ENCODE peak calls at places on chromosomes 13 and 19, in five cellular contexts. U is progenitor cell of endocrine pancreas, F is WTC11, P is endothelial cell of umbilical vein, K is fibroblast of villous mesenchyme. T is an unnamed sample.

GRCh38 chr13:49446473-49446872 is 2.4 kb downstream of the SETDB2 start:
- DNase-seq in F (no peak), K (no peak), U (no peak), P (no peak), T (no peak)

GRCh38 chr13:65744761-65745160 is 1485.4 kb downstream of the PCDH9 start:
- DNase-seq in U (no peak), K (no peak), P (no peak), F (no peak), T (peak)

GRCh38 chr13:28531195-28531955 is 36.4 kb upstream of the FLT1 start:
- DNase-seq in U (no peak), F (peak), K (peak), P (peak), T (peak)

GRCh38 chr13:34162545-34162936 is 344.6 kb downstream of the RFC3 start:
- DNase-seq in U (no peak), F (no peak), P (no peak), K (peak), T (no peak)

GRCh38 chr19:18594824-18595373 is 6.3 kb downstream of the REX1BD start:
- DNase-seq in P (no peak), K (no peak), U (no peak), F (peak), T (no peak)

GRCh38 chr19:4910594-4911273 is 1.4 kb downstream of the UHRF1 start:
- DNase-seq in U (no peak), P (peak), F (no peak), K (peak), T (peak)

GRCh38 chr19:38004505-38005223 is 97.7 kb downstream of the SIPA1L3 start:
- DNase-seq in K (peak), U (peak), F (peak), P (peak), T (peak)

GRCh38 chr19:35223084-35223790 is 5.3 kb downstream of the FAM187B start:
- DNase-seq in U (no peak), F (no peak), P (no peak), K (no peak), T (no peak)

GRCh38 chr19:18204394-18205179 is 745 bp upstream of the RAB3A start:
- DNase-seq in U (peak), K (no peak), P (no peak), F (peak), T (no peak)

GRCh38 chr13:101749584-101749983 is 297.1 kb downstream of the ITGBL1 start:
- DNase-seq in U (no peak), F (no peak), K (no peak), P (no peak), T (no peak)

GRCh38 chr19:46080561-46080960 is 39.8 kb upstream of the IGFL4 start:
- DNase-seq in K (peak), P (no peak), U (no peak), F (no peak), T (peak)

GRCh38 chr19:31448221-31448657 is 99.0 kb upstream of the TSHZ3 start:
- DNase-seq in P (no peak), K (peak), F (no peak), U (no peak), T (peak)

GRCh38 chr19:3466630-3467029 is 13.7 kb downstream of the SMIM24 start:
- DNase-seq in P (no peak), K (no peak), U (no peak), F (no peak), T (no peak)

GRCh38 chr19:2888739-2889224 is 11.9 kb upstream of the ZNF57 start:
- DNase-seq in K (peak), U (no peak), F (peak), P (no peak), T (no peak)

GRCh38 chr19:11260996-11261395 is 1.3 kb downstream of the DOCK6 start:
- DNase-seq in K (no peak), P (no peak), F (no peak), U (no peak), T (no peak)

GRCh38 chr19:11264452-11265176 is 2.3 kb upstream of the DOCK6 start:
- DNase-seq in P (peak), F (peak), K (no peak), U (no peak), T (no peak)

GRCh38 chr19:11261431-11261901 is 858 bp downstream of the DOCK6 start:
- DNase-seq in F (peak), U (no peak), P (no peak), K (no peak), T (no peak)

GRCh38 chr19:11263726-11264125 is 1.4 kb upstream of the DOCK6 start:
- DNase-seq in K (no peak), P (no peak), U (no peak), F (no peak), T (no peak)

GRCh38 chr19:11261902-11262839 is at the start of gene DOCK6:
- DNase-seq in P (no peak), K (no peak), U (peak), F (peak), T (no peak)
- TF ChIP-seq CTCF in P (peak), K (peak), U (peak), F (no peak), T (peak)

GRCh38 chr19:47813995-47814328 is 7.8 kb upstream of the CRX start:
- DNase-seq in K (no peak), F (no peak), U (no peak), P (no peak), T (no peak)

DNA sequence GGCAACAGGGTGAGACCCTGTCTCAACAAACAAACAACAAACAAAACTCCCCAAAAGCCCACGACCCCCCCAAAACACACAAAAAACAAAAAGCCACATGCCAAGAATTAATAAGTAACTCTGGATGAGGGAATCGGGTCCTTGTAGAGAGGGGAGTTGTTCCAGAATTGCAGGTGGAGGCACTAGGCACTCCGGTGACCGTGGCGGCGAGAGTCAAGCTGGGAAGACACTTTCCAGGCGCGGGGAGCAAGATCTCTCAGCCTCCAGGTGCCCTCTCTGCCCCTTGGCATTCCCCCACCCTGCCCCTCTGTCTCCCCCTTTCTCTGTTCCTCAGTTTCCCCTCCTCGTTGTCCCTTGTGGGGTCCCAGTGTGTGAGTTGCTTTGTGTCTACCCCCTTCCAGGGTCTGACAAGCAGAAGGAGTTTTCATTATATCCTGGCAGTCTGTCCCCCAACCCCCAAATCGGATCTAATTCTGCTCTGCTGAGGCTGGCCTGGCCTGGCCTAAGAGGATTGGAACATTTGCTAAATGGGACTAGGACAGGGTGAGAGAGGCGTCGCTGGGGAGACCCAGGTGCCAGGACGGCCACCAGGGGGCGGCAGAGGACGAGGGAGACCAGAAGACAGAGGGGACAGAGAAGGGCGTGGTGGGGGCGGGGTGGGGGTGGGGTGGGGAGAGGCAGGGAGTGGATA is 8.3 kb upstream of the CRX start:
- DNase-seq in F (peak), P (peak), U (peak), K (peak), T (peak)
- TF ChIP-seq CTCF in F (peak), P (peak), U (peak), K (peak), T (peak)

GRCh38 chr13:47816835-47817234 is 184.2 kb downstream of the SUCLA2 start:
- DNase-seq in U (no peak), F (peak), P (no peak), K (no peak), T (no peak)
- TF ChIP-seq CTCF in U (no peak), F (no peak), P (no peak), K (no peak), T (no peak)

GRCh38 chr19:48935864-48936263 is 2.4 kb downstream of the DHDH start:
- DNase-seq in P (no peak), F (no peak), U (no peak), K (no peak), T (no peak)

GRCh38 chr19:48938256-48938655 is 4.8 kb downstream of the DHDH start:
- DNase-seq in K (no peak), P (no peak), U (no peak), F (no peak), T (no peak)

GRCh38 chr19:48933382-48933932 is at the start of gene DHDH:
- DNase-seq in F (peak), P (peak), U (peak), K (peak), T (peak)

DNA sequence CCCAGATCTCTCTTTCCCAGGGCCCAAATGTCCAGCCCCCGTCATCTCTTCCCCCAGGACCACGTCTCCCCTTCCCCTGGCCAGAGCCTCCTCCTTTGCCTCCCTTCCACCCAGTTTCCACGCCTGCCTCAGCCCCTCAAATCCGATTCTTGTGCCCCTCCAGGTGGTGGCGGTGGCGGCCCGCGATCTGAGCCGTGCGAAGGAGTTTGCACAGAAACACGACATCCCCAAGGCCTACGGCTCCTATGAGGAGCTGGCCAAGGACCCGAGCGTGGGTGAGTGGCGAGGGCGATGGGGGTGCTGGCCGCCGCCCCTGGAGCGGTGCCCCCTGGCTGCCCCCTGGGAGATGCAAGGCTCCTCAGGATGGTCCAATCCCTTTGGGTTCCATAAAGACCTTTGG is 1.3 kb downstream of the DHDH start:
- DNase-seq in K (no peak), F (peak), U (no peak), P (no peak), T (no peak)
- TF ChIP-seq CTCF in K (no peak), F (no peak), U (no peak), P (no peak), T (no peak)

DNA sequence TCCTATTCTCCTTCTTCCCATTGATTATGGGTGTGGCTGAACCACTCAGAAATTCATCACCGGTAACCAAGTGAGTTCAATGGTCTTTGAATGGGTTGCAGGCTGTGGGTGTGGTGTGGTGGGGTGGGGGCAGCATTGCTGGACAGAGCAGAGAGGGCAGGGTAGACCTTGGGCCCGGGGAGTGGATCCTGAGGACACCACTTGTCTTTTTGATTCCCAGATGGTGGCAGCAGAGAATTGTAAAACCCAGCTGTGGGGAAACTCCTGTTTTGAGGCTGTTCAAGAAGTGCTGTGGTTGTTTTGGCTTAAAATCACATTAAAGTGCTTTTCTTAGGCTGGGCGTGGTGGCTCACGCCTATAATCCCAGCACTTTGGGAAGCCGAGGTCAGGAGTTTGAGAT is 45.8 kb upstream of the RGCC start:
- DNase-seq in P (peak), K (peak), U (no peak), F (peak), T (peak)
- TF ChIP-seq CTCF in P (no peak), K (peak), U (no peak), F (no peak), T (peak)